ENCODE peak calls at places on chromosomes 12 and 14, in seven cellular contexts. One of them, this sample, is unnamed.

GRCh38 chr14:89260898-89261297 is 156.1 kb downstream of the FOXN3 start:
- DNase-seq in H9: no peak
- DNase-seq in IMR-90: no peak
- DNase-seq in trophoblast cell: no peak
- DNase-seq in H1: no peak
- DNase-seq in neuronal stem cell: no peak
- DNase-seq in mesenchymal stem cell: no peak
- DNase-seq in this sample: no peak

GRCh38 chr14:90936757-90937440 is 120.7 kb upstream of the TTC7B start:
- DNase-seq in H9: no peak
- DNase-seq in IMR-90: no peak
- DNase-seq in trophoblast cell: no peak
- DNase-seq in H1: no peak
- DNase-seq in neuronal stem cell: no peak
- DNase-seq in mesenchymal stem cell: no peak
- DNase-seq in this sample: no peak

GRCh38 chr14:69285661-69286255 is 25.8 kb downstream of the GALNT16 start:
- DNase-seq in H9: no peak
- DNase-seq in IMR-90: no peak
- DNase-seq in trophoblast cell: no peak
- DNase-seq in H1: peak
- DNase-seq in neuronal stem cell: no peak
- DNase-seq in mesenchymal stem cell: no peak
- DNase-seq in this sample: no peak

GRCh38 chr14:100709252-100709955 is 17.3 kb upstream of the DLK1 start:
- DNase-seq in H9: no peak
- DNase-seq in IMR-90: peak
- DNase-seq in trophoblast cell: peak
- DNase-seq in H1: no peak
- DNase-seq in neuronal stem cell: no peak
- DNase-seq in mesenchymal stem cell: peak
- DNase-seq in this sample: peak

GRCh38 chr12:114294303-114294685 is 111.7 kb downstream of the TBX5 start:
- DNase-seq in H9: no peak
- DNase-seq in IMR-90: peak
- DNase-seq in trophoblast cell: no peak
- DNase-seq in H1: no peak
- DNase-seq in neuronal stem cell: no peak
- DNase-seq in mesenchymal stem cell: no peak
- DNase-seq in this sample: no peak

GRCh38 chr12:41234672-41235071 is 46.6 kb downstream of the PDZRN4 start:
- DNase-seq in H9: no peak
- DNase-seq in IMR-90: no peak
- DNase-seq in trophoblast cell: no peak
- DNase-seq in H1: no peak
- DNase-seq in neuronal stem cell: no peak
- DNase-seq in mesenchymal stem cell: no peak
- DNase-seq in this sample: no peak

GRCh38 chr14:101010835-101011234 is 107.3 kb upstream of the RTL1 start:
- DNase-seq in H9: no peak
- DNase-seq in IMR-90: no peak
- DNase-seq in trophoblast cell: no peak
- DNase-seq in H1: no peak
- DNase-seq in neuronal stem cell: no peak
- DNase-seq in mesenchymal stem cell: no peak
- DNase-seq in this sample: no peak

GRCh38 chr12:31732926-31733548 is 4.2 kb upstream of the AMN1 start:
- DNase-seq in H9: peak
- DNase-seq in IMR-90: peak
- DNase-seq in trophoblast cell: peak
- DNase-seq in H1: peak
- DNase-seq in neuronal stem cell: no peak
- DNase-seq in mesenchymal stem cell: peak
- DNase-seq in this sample: peak

GRCh38 chr12:32476446-32476845 is 77.1 kb downstream of the FGD4 start:
- DNase-seq in H9: no peak
- DNase-seq in IMR-90: no peak
- DNase-seq in trophoblast cell: no peak
- DNase-seq in H1: no peak
- DNase-seq in neuronal stem cell: no peak
- DNase-seq in mesenchymal stem cell: no peak
- DNase-seq in this sample: no peak

GRCh38 chr12:48061943-48062719 is 43.7 kb downstream of the SENP1 start:
- DNase-seq in H9: no peak
- DNase-seq in IMR-90: no peak
- DNase-seq in trophoblast cell: peak
- DNase-seq in H1: no peak
- DNase-seq in neuronal stem cell: peak
- DNase-seq in mesenchymal stem cell: peak
- DNase-seq in this sample: peak

GRCh38 chr12:122312926-122313325 is 46.6 kb upstream of the VPS33A start:
- DNase-seq in H9: no peak
- DNase-seq in IMR-90: no peak
- DNase-seq in trophoblast cell: no peak
- DNase-seq in H1: no peak
- DNase-seq in neuronal stem cell: no peak
- DNase-seq in mesenchymal stem cell: no peak
- DNase-seq in this sample: no peak

GRCh38 chr12:13093850-13094225 is 9.6 kb downstream of the GSG1 start:
- DNase-seq in H9: no peak
- DNase-seq in IMR-90: no peak
- DNase-seq in trophoblast cell: no peak
- DNase-seq in H1: no peak
- DNase-seq in neuronal stem cell: no peak
- DNase-seq in mesenchymal stem cell: no peak
- DNase-seq in this sample: no peak

GRCh38 chr12:45669093-45669492 is 60.4 kb upstream of the ARID2 start:
- DNase-seq in H9: no peak
- DNase-seq in IMR-90: peak
- DNase-seq in trophoblast cell: no peak
- DNase-seq in H1: no peak
- DNase-seq in neuronal stem cell: no peak
- DNase-seq in mesenchymal stem cell: peak
- DNase-seq in this sample: no peak

GRCh38 chr14:32542507-32542906 is 213.4 kb downstream of the AKAP6 start:
- DNase-seq in H9: no peak
- DNase-seq in IMR-90: no peak
- DNase-seq in trophoblast cell: no peak
- DNase-seq in H1: no peak
- DNase-seq in neuronal stem cell: no peak
- DNase-seq in mesenchymal stem cell: no peak
- DNase-seq in this sample: no peak

GRCh38 chr14:35234007-35234406 is 58.2 kb upstream of the PSMA6 start:
- DNase-seq in H9: no peak
- DNase-seq in IMR-90: peak
- DNase-seq in trophoblast cell: peak
- DNase-seq in H1: no peak
- DNase-seq in neuronal stem cell: no peak
- DNase-seq in mesenchymal stem cell: peak
- DNase-seq in this sample: no peak

GRCh38 chr12:80710727-80711066 is 3.3 kb downstream of the MYF6 start:
- DNase-seq in H9: no peak
- DNase-seq in IMR-90: no peak
- DNase-seq in trophoblast cell: no peak
- DNase-seq in H1: no peak
- DNase-seq in neuronal stem cell: no peak
- DNase-seq in mesenchymal stem cell: no peak
- DNase-seq in this sample: no peak

GRCh38 chr12:25876383-25877045 is 82.0 kb upstream of the RASSF8 start:
- DNase-seq in H9: no peak
- DNase-seq in IMR-90: no peak
- DNase-seq in trophoblast cell: peak
- DNase-seq in H1: no peak
- DNase-seq in neuronal stem cell: no peak
- DNase-seq in mesenchymal stem cell: no peak
- DNase-seq in this sample: peak

GRCh38 chr12:120468846-120469449 is 600 bp downstream of the SRSF9 start:
- DNase-seq in H9: no peak
- DNase-seq in IMR-90: peak
- DNase-seq in trophoblast cell: no peak
- DNase-seq in H1: no peak
- DNase-seq in neuronal stem cell: peak
- DNase-seq in mesenchymal stem cell: peak
- DNase-seq in this sample: no peak

GRCh38 chr14:90554341-90554740 is 157.5 kb downstream of the CALM1 start:
- DNase-seq in H9: no peak
- DNase-seq in IMR-90: no peak
- DNase-seq in trophoblast cell: no peak
- DNase-seq in H1: no peak
- DNase-seq in neuronal stem cell: no peak
- DNase-seq in mesenchymal stem cell: no peak
- DNase-seq in this sample: no peak

GRCh38 chr14:53043107-53043704 is 92.4 kb upstream of the FERMT2 start:
- DNase-seq in H9: no peak
- DNase-seq in IMR-90: peak
- DNase-seq in trophoblast cell: peak
- DNase-seq in H1: no peak
- DNase-seq in neuronal stem cell: no peak
- DNase-seq in mesenchymal stem cell: peak
- DNase-seq in this sample: no peak

GRCh38 chr14:100891501-100892445 is 11.7 kb downstream of the RTL1 start:
- DNase-seq in H9: peak
- DNase-seq in IMR-90: no peak
- DNase-seq in trophoblast cell: no peak
- DNase-seq in H1: no peak
- DNase-seq in neuronal stem cell: no peak
- DNase-seq in mesenchymal stem cell: no peak
- DNase-seq in this sample: no peak

GRCh38 chr14:78633747-78634146 is 463.6 kb downstream of the NRXN3 start:
- DNase-seq in H9: peak
- DNase-seq in IMR-90: no peak
- DNase-seq in trophoblast cell: no peak
- DNase-seq in H1: no peak
- DNase-seq in neuronal stem cell: peak
- DNase-seq in mesenchymal stem cell: no peak
- DNase-seq in this sample: peak

GRCh38 chr12:32918890-32919791 is 22.6 kb upstream of the PKP2 start:
- DNase-seq in H9: no peak
- DNase-seq in IMR-90: peak
- DNase-seq in trophoblast cell: peak
- DNase-seq in H1: no peak
- DNase-seq in neuronal stem cell: no peak
- DNase-seq in mesenchymal stem cell: peak
- DNase-seq in this sample: peak

GRCh38 chr12:104823985-104824441 is 134.1 kb downstream of the SLC41A2 start:
- DNase-seq in H9: peak
- DNase-seq in IMR-90: no peak
- DNase-seq in trophoblast cell: no peak
- DNase-seq in H1: no peak
- DNase-seq in neuronal stem cell: no peak
- DNase-seq in mesenchymal stem cell: no peak
- DNase-seq in this sample: no peak

GRCh38 chr12:101642115-101643067 is 47.6 kb downstream of the MYBPC1 start:
- DNase-seq in H9: peak
- DNase-seq in IMR-90: no peak
- DNase-seq in trophoblast cell: peak
- DNase-seq in H1: peak
- DNase-seq in neuronal stem cell: peak
- DNase-seq in mesenchymal stem cell: no peak
- DNase-seq in this sample: peak

GRCh38 chr14:83548061-83548839 is 1981.7 kb upstream of the FLRT2 start:
- DNase-seq in H9: no peak
- DNase-seq in IMR-90: peak
- DNase-seq in trophoblast cell: no peak
- DNase-seq in H1: no peak
- DNase-seq in neuronal stem cell: peak
- DNase-seq in mesenchymal stem cell: peak
- DNase-seq in this sample: peak

GRCh38 chr14:101151226-101151929 is 247.9 kb upstream of the RTL1 start:
- DNase-seq in H9: peak
- DNase-seq in IMR-90: no peak
- DNase-seq in trophoblast cell: no peak
- DNase-seq in H1: no peak
- DNase-seq in neuronal stem cell: no peak
- DNase-seq in mesenchymal stem cell: no peak
- DNase-seq in this sample: peak

GRCh38 chr12:94047781-94048567 is 100.4 kb upstream of the PLXNC1 start:
- DNase-seq in H9: no peak
- DNase-seq in IMR-90: no peak
- DNase-seq in trophoblast cell: no peak
- DNase-seq in H1: no peak
- DNase-seq in neuronal stem cell: no peak
- DNase-seq in mesenchymal stem cell: no peak
- DNase-seq in this sample: no peak

GRCh38 chr12:119804011-119804641 is 73.0 kb downstream of the CIT start:
- DNase-seq in H9: peak
- DNase-seq in IMR-90: peak
- DNase-seq in trophoblast cell: peak
- DNase-seq in H1: peak
- DNase-seq in neuronal stem cell: peak
- DNase-seq in mesenchymal stem cell: peak
- DNase-seq in this sample: peak

DNA sequence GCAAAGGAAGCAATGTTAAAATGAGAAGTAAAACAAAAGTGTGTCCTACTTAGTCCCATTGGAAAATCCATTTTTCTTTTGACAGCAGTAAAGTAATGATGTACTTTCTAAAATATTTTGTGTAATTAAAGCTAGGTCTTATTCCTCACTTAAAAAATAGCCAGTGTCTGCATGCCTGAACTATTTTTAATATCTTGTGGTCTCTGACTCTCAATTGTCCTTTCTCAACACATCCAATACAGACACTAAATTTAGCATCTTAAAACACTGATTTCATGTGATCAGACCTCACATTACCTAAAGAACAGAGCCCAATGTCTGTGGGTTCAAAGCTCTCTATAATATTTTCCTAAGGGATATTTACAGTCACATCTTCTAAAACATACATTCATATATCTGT is 108.0 kb downstream of the DERA start:
- DNase-seq in H9: no peak
- DNase-seq in IMR-90: peak
- DNase-seq in trophoblast cell: no peak
- DNase-seq in H1: no peak
- DNase-seq in neuronal stem cell: no peak
- DNase-seq in mesenchymal stem cell: no peak
- DNase-seq in this sample: no peak
- H3K9ac ChIP-seq in H9: no peak
- H3K9ac ChIP-seq in IMR-90: no peak
- H3K9ac ChIP-seq in trophoblast cell: no peak
- H3K9ac ChIP-seq in H1: no peak
- H3K9ac ChIP-seq in neuronal stem cell: no peak
- H3K9ac ChIP-seq in mesenchymal stem cell: no peak
- H3K9ac ChIP-seq in this sample: no peak

GRCh38 chr12:50275545-50275944 is 7.8 kb downstream of the LIMA1 start:
- DNase-seq in H9: no peak
- DNase-seq in IMR-90: no peak
- DNase-seq in trophoblast cell: no peak
- DNase-seq in H1: no peak
- DNase-seq in neuronal stem cell: no peak
- DNase-seq in mesenchymal stem cell: no peak
- DNase-seq in this sample: no peak
- H3K18ac ChIP-seq in H9: no peak
- H3K18ac ChIP-seq in IMR-90: no peak
- H3K18ac ChIP-seq in trophoblast cell: no peak
- H3K18ac ChIP-seq in H1: no peak
- H3K18ac ChIP-seq in neuronal stem cell: no peak
- H3K18ac ChIP-seq in mesenchymal stem cell: no peak
- H3K18ac ChIP-seq in this sample: no peak

GRCh38 chr14:61654026-61654425 is 41.3 kb upstream of the HIF1A start:
- DNase-seq in H9: no peak
- DNase-seq in IMR-90: no peak
- DNase-seq in trophoblast cell: no peak
- DNase-seq in H1: no peak
- DNase-seq in neuronal stem cell: no peak
- DNase-seq in mesenchymal stem cell: no peak
- DNase-seq in this sample: no peak
- H3K27ac ChIP-seq in H9: no peak
- H3K27ac ChIP-seq in IMR-90: no peak
- H3K27ac ChIP-seq in trophoblast cell: no peak
- H3K27ac ChIP-seq in H1: no peak
- H3K27ac ChIP-seq in neuronal stem cell: no peak
- H3K27ac ChIP-seq in mesenchymal stem cell: no peak
- H3K27ac ChIP-seq in this sample: no peak

GRCh38 chr12:111438501-111438900 is 32.8 kb downstream of the SH2B3 start:
- DNase-seq in H9: no peak
- DNase-seq in IMR-90: peak
- DNase-seq in trophoblast cell: peak
- DNase-seq in H1: no peak
- DNase-seq in neuronal stem cell: no peak
- DNase-seq in mesenchymal stem cell: peak
- DNase-seq in this sample: peak
- H3K9ac ChIP-seq in H9: no peak
- H3K9ac ChIP-seq in IMR-90: no peak
- H3K9ac ChIP-seq in trophoblast cell: no peak
- H3K9ac ChIP-seq in H1: no peak
- H3K9ac ChIP-seq in neuronal stem cell: peak
- H3K9ac ChIP-seq in mesenchymal stem cell: peak
- H3K9ac ChIP-seq in this sample: no peak